ENCODE peak calls at places on chromosomes 12 and 14, in ten cellular contexts. E is HepG2; N is uterus; Q is fibroblast of lung; Y is A549; O is left ventricle myocardium inferior; I is hepatocyte; A is neural progenitor cell; T is effector memory CD4-positive, alpha-beta T cell; K is kidney. L is an unnamed sample.
A peak's percentile ranks its signal among the peaks of the same experiment; 100 is the strongest.

GRCh38 chr14:55477680-55478079 is 37.3 kb upstream of the TBPL2 start:
- DNase-seq in N (no peak), Q (no peak), T (no peak), E (no peak), O (peak; percentile 37), Y (no peak), K (no peak), I (no peak), A (peak; percentile 7), L (no peak)

GRCh38 chr12:65923228-65923627 is 98.9 kb downstream of the HMGA2 start:
- DNase-seq in N (no peak), I (no peak), Q (no peak), O (no peak), T (no peak), K (no peak), A (no peak), E (no peak), Y (no peak), L (no peak)

GRCh38 chr14:68841030-68841809 is 48.4 kb upstream of the ZFP36L1 start:
- DNase-seq in Y (no peak), K (no peak), T (no peak), E (no peak), N (no peak), Q (peak; percentile 90), A (no peak), O (no peak), I (no peak), L (no peak)

GRCh38 chr12:66279127-66279712 is 23.1 kb upstream of the HELB start:
- DNase-seq in E (peak; percentile 27), T (peak; percentile 16), A (peak; percentile 16), Y (peak; percentile 33), I (peak; percentile 46), K (no peak), Q (peak; percentile 31), O (no peak), N (no peak), L (no peak)

GRCh38 chr12:65825573-65826512 is 1.6 kb downstream of the HMGA2 start:
- DNase-seq in E (no peak), Q (peak; percentile 57), A (peak; percentile 90), O (no peak), K (peak; percentile 69), I (peak; percentile 49), Y (peak; percentile 43), T (no peak), N (peak; percentile 18), L (no peak)

GRCh38 chr14:64438181-64438839 is 27.0 kb upstream of the AKAP5 start:
- DNase-seq in T (no peak), I (peak; percentile 49), A (no peak), O (no peak), E (no peak), K (no peak), Q (peak; percentile 76), N (no peak), Y (peak; percentile 79), L (no peak)

GRCh38 chr12:16037533-16037932 is 126.4 kb downstream of the DERA start:
- DNase-seq in T (no peak), O (no peak), I (peak; percentile 10), N (no peak), Y (no peak), K (no peak), E (peak; percentile 4), A (no peak), Q (no peak), L (no peak)

GRCh38 chr14:95314609-95315008 is 5.1 kb downstream of the CLMN start:
- DNase-seq in A (no peak), T (no peak), Q (peak; percentile 9), O (no peak), E (no peak), N (no peak), I (peak; percentile 61), Y (peak; percentile 43), K (no peak), L (no peak)

GRCh38 chr14:21860172-21860571 is 186.6 kb upstream of the OR4E1 start:
- DNase-seq in K (no peak), A (peak; percentile 56), N (no peak), I (no peak), O (no peak), Y (peak; percentile 28), Q (peak; percentile 5), T (no peak), E (peak; percentile 30), L (no peak)

GRCh38 chr12:9673404-9674225 is 4.1 kb downstream of the CLEC2D start:
- DNase-seq in T (peak; percentile 50), N (peak; percentile 32), Y (peak; percentile 53), I (peak; percentile 42), A (no peak), Q (peak; percentile 92), K (peak; percentile 74), O (peak; percentile 52), E (peak; percentile 14), L (no peak)

GRCh38 chr12:98895086-98895651 is 250.1 kb downstream of the APAF1 start:
- DNase-seq in Y (no peak), A (peak; percentile 75), O (no peak), T (no peak), N (no peak), E (no peak), K (peak; percentile 63), I (peak; percentile 11), Q (no peak), L (no peak)

DNA sequence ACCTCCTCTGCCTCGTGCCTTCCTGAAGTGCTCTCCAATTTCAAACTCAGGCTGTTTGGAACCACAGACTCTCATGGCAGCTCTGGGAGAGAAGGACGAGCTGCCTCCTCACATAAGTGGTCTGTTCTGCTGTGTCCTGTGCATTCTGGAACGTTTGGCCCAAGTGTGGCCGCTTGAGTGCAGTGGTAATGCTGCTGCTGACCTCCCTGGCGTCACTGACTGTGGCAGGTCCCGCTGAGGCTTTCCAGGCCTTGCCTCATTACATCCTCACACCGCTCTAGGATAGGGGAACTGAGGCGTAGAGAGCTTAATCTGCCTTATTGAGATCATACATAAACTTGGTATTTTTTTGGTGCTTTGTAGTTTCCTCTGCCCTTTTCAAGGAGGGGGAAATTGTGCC is 14.2 kb downstream of the CCDC92 start:
- DNase-seq in N (no peak), Y (no peak), K (peak; percentile 20), T (no peak), A (no peak), I (no peak), O (peak; percentile 44), Q (no peak), E (no peak), L (no peak)
- H3K27ac ChIP-seq in N (no peak overlapping the region), Y (no peak overlapping the region), K (no peak overlapping the region), T (no peak overlapping the region), A (no peak overlapping the region), I (no peak overlapping the region), O (peak overlapping the region; percentile 78), Q (no peak overlapping the region), E (no peak overlapping the region), L (no peak overlapping the region)

GRCh38 chr14:101879212-101880015 is 85.0 kb upstream of the DYNC1H1 start:
- DNase-seq in Y (no peak), A (no peak), O (no peak), N (no peak), Q (no peak), K (no peak), I (no peak), T (no peak), E (no peak), L (no peak)
- H3K27ac ChIP-seq in Y (no peak overlapping the region), A (no peak overlapping the region), O (peak overlapping the region; percentile 87), N (peak overlapping the region; percentile 83), Q (no peak overlapping the region), K (no peak overlapping the region), I (no peak overlapping the region), T (peak overlapping the region; percentile 32), E (no peak overlapping the region), L (no peak overlapping the region)

DNA sequence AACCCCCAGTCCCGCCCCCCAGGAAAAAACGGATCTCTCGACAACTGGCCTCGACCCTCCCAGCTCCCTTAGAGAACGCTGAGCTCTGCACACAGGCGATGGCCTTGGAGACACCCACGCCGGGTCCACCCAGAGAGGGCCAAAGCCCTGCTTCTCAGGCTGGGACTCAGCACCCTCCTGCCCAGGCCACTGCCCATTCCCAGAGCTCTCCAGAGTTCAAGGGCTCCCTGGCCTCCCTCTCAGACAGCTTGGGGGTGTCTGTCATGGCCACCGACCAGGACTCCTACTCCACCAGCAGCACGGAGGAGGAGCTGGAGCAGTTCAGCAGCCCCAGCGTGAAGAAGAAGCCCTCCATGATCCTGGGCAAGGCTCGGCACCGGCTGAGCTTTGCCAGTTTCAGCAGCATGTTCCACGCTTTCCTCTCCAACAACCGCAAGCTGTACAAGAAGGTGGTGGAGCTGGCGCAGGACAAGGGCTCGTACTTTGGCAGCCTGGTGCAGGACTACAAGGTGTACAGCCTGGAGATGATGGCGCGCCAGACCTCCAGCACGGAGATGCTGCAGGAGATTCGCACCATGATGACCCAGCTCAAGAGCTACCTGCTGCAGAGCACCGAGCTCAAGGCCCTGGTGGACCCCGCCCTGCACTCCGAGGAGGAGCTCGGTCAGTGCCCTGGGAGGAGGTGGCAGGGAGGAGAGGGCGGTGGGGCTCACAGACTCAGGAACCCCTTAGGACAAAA is 95.8 kb downstream of the LGMN start:
- DNase-seq in A (no peak), Q (no peak), I (no peak), T (no peak), O (peak; percentile 31), N (no peak), E (no peak), Y (no peak), K (peak; percentile 72), L (no peak)
- H3K27ac ChIP-seq in A (no peak overlapping the region), Q (no peak overlapping the region), I (no peak overlapping the region), T (peak overlapping the region; percentile 94), O (peak overlapping the region; percentile 40), N (peak overlapping the region; percentile 100), E (no peak overlapping the region), Y (no peak overlapping the region), K (no peak overlapping the region), L (no peak overlapping the region)

GRCh38 chr12:111785651-111786050 is 18.9 kb downstream of the ALDH2 start:
- DNase-seq in I (no peak), E (no peak), Y (no peak), A (no peak), T (no peak), O (no peak), K (no peak), Q (no peak), N (no peak), L (no peak)

GRCh38 chr12:111781085-111781658 is 14.4 kb downstream of the ALDH2 start:
- DNase-seq in Y (no peak), N (no peak), O (no peak), I (no peak), T (no peak), A (no peak), E (no peak), Q (no peak), K (no peak), L (no peak)

GRCh38 chr12:111783046-111783445 is 16.3 kb downstream of the ALDH2 start:
- DNase-seq in O (no peak), K (no peak), E (no peak), Q (no peak), A (no peak), T (no peak), N (no peak), I (no peak), Y (no peak), L (no peak)

GRCh38 chr12:111788178-111788654 is 21.5 kb downstream of the ALDH2 start:
- DNase-seq in T (no peak), A (peak; percentile 48), E (no peak), O (peak; percentile 28), I (peak; percentile 37), Q (peak; percentile 83), N (no peak), Y (peak; percentile 51), K (no peak), L (no peak)

DNA sequence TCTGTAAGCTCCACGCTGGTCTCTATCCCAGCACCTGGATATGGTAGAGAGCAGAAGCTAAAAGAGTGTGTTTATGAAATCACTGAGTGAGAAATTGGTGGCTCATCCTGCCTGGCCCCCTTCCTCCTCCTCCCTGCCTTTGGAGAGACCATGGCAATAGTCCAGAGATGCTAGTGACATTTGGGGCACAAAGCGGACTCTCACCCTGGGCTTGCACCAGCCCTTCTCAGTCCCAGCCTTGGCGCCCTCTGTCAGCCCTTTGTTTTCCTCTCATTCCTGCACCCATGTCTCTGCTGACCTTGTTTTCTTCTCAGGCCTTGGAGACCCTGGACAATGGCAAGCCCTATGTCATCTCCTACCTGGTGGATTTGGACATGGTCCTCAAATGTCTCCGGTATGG is 18.2 kb downstream of the ALDH2 start:
- DNase-seq in I (no peak), N (no peak), K (no peak), E (no peak), Y (no peak), T (no peak), A (no peak), O (no peak), Q (no peak), L (no peak)
- H3K27ac ChIP-seq in I (no peak overlapping the region), N (no peak overlapping the region), K (no peak overlapping the region), E (no peak overlapping the region), Y (no peak overlapping the region), T (no peak overlapping the region), A (no peak overlapping the region), O (no peak overlapping the region), Q (no peak overlapping the region), L (no peak overlapping the region)